ENCODE peak calls at places on chromosomes 5 and 9, in six cellular contexts. Z, N, E, I, H and K are unnamed samples.

GRCh38 chr5:52491071-52491828 is 296.5 kb upstream of the ITGA1 start:
- DNase-seq in Z (no peak), N (no peak), E (no peak), I (no peak), H (no peak), K (no peak)

GRCh38 chr5:31280210-31280609 is 86.7 kb downstream of the CDH6 start:
- DNase-seq in Z (no peak), N (no peak), E (no peak), I (no peak), H (no peak), K (no peak)

GRCh38 chr5:72624641-72625236 is 117.5 kb upstream of the ZNF366 start:
- DNase-seq in Z (no peak), N (peak), E (no peak), I (no peak), H (no peak), K (no peak)

GRCh38 chr9:73179594-73179993 is 27.9 kb downstream of the ANXA1 start:
- DNase-seq in Z (no peak), N (peak), E (no peak), I (no peak), H (no peak), K (no peak)

GRCh38 chr9:27497883-27498553 is 26.1 kb upstream of the IFNK start:
- DNase-seq in Z (no peak), N (no peak), E (no peak), I (no peak), H (no peak), K (no peak)

GRCh38 chr9:40914772-40915659 is 213.5 kb downstream of the FOXD4L6 start:
- DNase-seq in Z (no peak), N (no peak), E (no peak), I (no peak), H (no peak), K (no peak)

GRCh38 chr5:93401844-93402243 is 179.2 kb downstream of the NR2F1-AS1 start:
- DNase-seq in Z (no peak), N (no peak), E (no peak), I (no peak), H (no peak), K (no peak)

GRCh38 chr5:17302590-17302989 is 85.2 kb downstream of the BASP1 start:
- DNase-seq in Z (no peak), N (no peak), E (no peak), I (no peak), H (no peak), K (no peak)

GRCh38 chr9:36486933-36487481 is 85.7 kb upstream of the MELK start:
- DNase-seq in Z (no peak), N (no peak), E (peak), I (peak), H (peak), K (no peak)

GRCh38 chr5:71892641-71893340 is 173.7 kb downstream of the CARTPT start:
- DNase-seq in Z (peak), N (no peak), E (no peak), I (no peak), H (no peak), K (no peak)

GRCh38 chr9:133731876-133732321 is 6.3 kb downstream of the SARDH start:
- DNase-seq in Z (no peak), N (peak), E (no peak), I (no peak), H (no peak), K (no peak)

GRCh38 chr5:38316544-38317224 is 58.3 kb downstream of the EGFLAM start:
- DNase-seq in Z (no peak), N (no peak), E (no peak), I (no peak), H (no peak), K (no peak)

GRCh38 chr5:15748266-15748665 is 248.3 kb downstream of the FBXL7 start:
- DNase-seq in Z (no peak), N (no peak), E (no peak), I (no peak), H (no peak), K (no peak)

GRCh38 chr9:31347082-31347617 is 1037.3 kb upstream of the ACO1 start:
- DNase-seq in Z (no peak), N (no peak), E (no peak), I (no peak), H (no peak), K (no peak)

GRCh38 chr9:73906671-73907070 is 590.5 kb upstream of the RORB start:
- DNase-seq in Z (no peak), N (no peak), E (no peak), I (no peak), H (no peak), K (no peak)

GRCh38 chr5:31196309-31196708 is 2.8 kb downstream of the CDH6 start:
- DNase-seq in Z (no peak), N (no peak), E (no peak), I (no peak), H (no peak), K (no peak)

GRCh38 chr9:69155341-69156030 is 18.6 kb upstream of the TJP2 start:
- DNase-seq in Z (peak), N (no peak), E (no peak), I (no peak), H (no peak), K (no peak)

GRCh38 chr5:154648706-154649105 is 106.5 kb upstream of the LARP1 start:
- DNase-seq in Z (no peak), N (no peak), E (no peak), I (no peak), H (no peak), K (no peak)

GRCh38 chr9:127182901-127183746 is 60.7 kb upstream of the ANGPTL2 start:
- DNase-seq in Z (no peak), N (no peak), E (no peak), I (peak), H (no peak), K (no peak)

GRCh38 chr5:157865844-157866243 is 6.9 kb upstream of the CLINT1 start:
- DNase-seq in Z (no peak), N (peak), E (no peak), I (no peak), H (no peak), K (no peak)

GRCh38 chr9:120267929-120268328 is 312.0 kb downstream of the CDK5RAP2 start:
- DNase-seq in Z (no peak), N (no peak), E (no peak), I (no peak), H (no peak), K (no peak)

GRCh38 chr5:140298183-140298601 is 4.7 kb downstream of the PFDN1 start:
- DNase-seq in Z (peak), N (no peak), E (no peak), I (no peak), H (no peak), K (no peak)

GRCh38 chr5:93677344-93678021 is 63.9 kb downstream of the POU5F2 start:
- DNase-seq in Z (peak), N (peak), E (no peak), I (peak), H (no peak), K (peak)

GRCh38 chr5:134088291-134088690 is 26.2 kb upstream of the TCF7 start:
- DNase-seq in Z (no peak), N (no peak), E (no peak), I (no peak), H (no peak), K (no peak)

GRCh38 chr9:126588491-126589168 is 25.1 kb upstream of the LMX1B start:
- DNase-seq in Z (no peak), N (no peak), E (no peak), I (no peak), H (no peak), K (no peak)

GRCh38 chr5:71771191-71771590 is 52.1 kb downstream of the CARTPT start:
- DNase-seq in Z (no peak), N (no peak), E (no peak), I (no peak), H (no peak), K (no peak)

GRCh38 chr5:135596364-135596763 is 17.6 kb upstream of the CXCL14 start:
- DNase-seq in Z (no peak), N (no peak), E (no peak), I (no peak), H (no peak), K (no peak)

GRCh38 chr5:32325067-32325466 is 12.3 kb upstream of the MTMR12 start:
- DNase-seq in Z (no peak), N (no peak), E (no peak), I (no peak), H (no peak), K (no peak)

GRCh38 chr9:17627641-17628040 is 48.8 kb downstream of the SH3GL2 start:
- DNase-seq in Z (no peak), N (no peak), E (no peak), I (no peak), H (no peak), K (no peak)